ENCODE peak calls at places on chromosomes 1 and 21, in six cellular contexts. A is astrocyte; G is Karpas-422; O is suprapubic skin; C is mesendoderm; M is CD4-positive, CD25-positive, alpha-beta regulatory T cell. F is an unnamed sample. For H3K4me1, the result is how much of the 10 kb centered on the place peaks cover.

GRCh38 chr1:85494957-85495266 is 30.0 kb upstream of the DDAH1 start:
- DNase-seq in A (peak), G (no peak), O (no peak), C (peak), M (no peak), F (peak)

GRCh38 chr1:235069577-235070563 is 58.8 kb downstream of the TOMM20 start:
- DNase-seq in A (peak), G (no peak), O (peak), C (no peak), M (no peak), F (peak)

GRCh38 chr1:156525856-156526479 is 25.4 kb upstream of the MEF2D start:
- DNase-seq in A (no peak), G (no peak), O (no peak), C (no peak), M (no peak), F (no peak)

GRCh38 chr1:109716121-109716520 is 4.1 kb downstream of the GSTM5 start:
- DNase-seq in A (no peak), G (peak), O (no peak), C (no peak), M (no peak), F (no peak)

GRCh38 chr1:110065841-110066240 is 4.6 kb downstream of the ALX3 start:
- DNase-seq in A (no peak), G (no peak), O (no peak), C (no peak), M (no peak), F (no peak)

GRCh38 chr1:168752171-168752570 is 23.2 kb upstream of the DPT start:
- DNase-seq in A (peak), G (no peak), O (no peak), C (no peak), M (no peak), F (no peak)

GRCh38 chr1:14945132-14946010 is 208.2 kb upstream of the TMEM51 start:
- DNase-seq in A (peak), G (no peak), O (no peak), C (peak), M (no peak), F (no peak)

GRCh38 chr21:44779417-44780139 is 22.0 kb downstream of the UBE2G2 start:
- DNase-seq in A (peak), G (no peak), O (no peak), C (no peak), M (no peak), F (peak)

GRCh38 chr21:35113064-35113463 is 64.0 kb upstream of the RUNX1 start:
- DNase-seq in A (peak), G (no peak), O (no peak), C (no peak), M (no peak), F (no peak)

GRCh38 chr1:61388586-61388985 is 306.2 kb downstream of the NFIA start:
- DNase-seq in A (peak), G (no peak), O (no peak), C (no peak), M (no peak), F (no peak)

GRCh38 chr1:9652379-9653194 is 1.1 kb downstream of the PIK3CD start:
- DNase-seq in A (no peak), G (peak), O (no peak), C (peak), M (peak), F (no peak)

GRCh38 chr1:26786437-26787380 is 1.0 kb upstream of the PIGV start:
- DNase-seq in A (peak), G (peak), O (peak), C (peak), M (peak), F (no peak)

GRCh38 chr1:107689157-107689556 is 275.8 kb downstream of the VAV3 start:
- DNase-seq in A (no peak), G (no peak), O (no peak), C (peak), M (no peak), F (no peak)

GRCh38 chr1:162091681-162092524 is 22.4 kb downstream of the NOS1AP start:
- DNase-seq in A (no peak), G (no peak), O (no peak), C (peak), M (peak), F (no peak)

GRCh38 chr1:91053630-91054029 is 31.8 kb upstream of the ZNF644 start:
- DNase-seq in A (no peak), G (no peak), O (no peak), C (no peak), M (no peak), F (no peak)

GRCh38 chr1:119714583-119714982 is 2.8 kb downstream of the PHGDH start:
- DNase-seq in A (no peak), G (no peak), O (no peak), C (peak), M (no peak), F (no peak)

GRCh38 chr21:17250651-17251294 is 262.1 kb upstream of the CXADR start:
- DNase-seq in A (peak), G (no peak), O (no peak), C (no peak), M (no peak), F (no peak)

GRCh38 chr1:157080714-157081113 is 18.9 kb downstream of the ETV3L start:
- DNase-seq in A (no peak), G (no peak), O (no peak), C (peak), M (no peak), F (no peak)

GRCh38 chr1:111195002-111195684 is 5.3 kb downstream of the DENND2D start:
- DNase-seq in A (no peak), G (no peak), O (no peak), C (no peak), M (no peak), F (no peak)

GRCh38 chr21:42860345-42860744 is 19.0 kb downstream of the WDR4 start:
- DNase-seq in A (no peak), G (no peak), O (no peak), C (no peak), M (no peak), F (no peak)

GRCh38 chr1:2998503-2999100 is 22.7 kb upstream of the ACTRT2 start:
- DNase-seq in A (no peak), G (no peak), O (no peak), C (no peak), M (no peak), F (peak)

GRCh38 chr1:179080866-179081695 is 789 bp upstream of the TOR3A start:
- DNase-seq in A (no peak), G (no peak), O (peak), C (no peak), M (peak), F (no peak)

GRCh38 chr1:165116732-165117131 is 239.8 kb downstream of the LMX1A start:
- DNase-seq in A (peak), G (no peak), O (no peak), C (no peak), M (no peak), F (peak)

GRCh38 chr1:154420172-154420571 is 15.0 kb downstream of the IL6R start:
- DNase-seq in A (peak), G (no peak), O (peak), C (no peak), M (peak), F (peak)
- H3K4me1 ChIP-seq in A (under half), G (under half), O (half or more), C (under half), M (half or more), F (half or more)

DNA sequence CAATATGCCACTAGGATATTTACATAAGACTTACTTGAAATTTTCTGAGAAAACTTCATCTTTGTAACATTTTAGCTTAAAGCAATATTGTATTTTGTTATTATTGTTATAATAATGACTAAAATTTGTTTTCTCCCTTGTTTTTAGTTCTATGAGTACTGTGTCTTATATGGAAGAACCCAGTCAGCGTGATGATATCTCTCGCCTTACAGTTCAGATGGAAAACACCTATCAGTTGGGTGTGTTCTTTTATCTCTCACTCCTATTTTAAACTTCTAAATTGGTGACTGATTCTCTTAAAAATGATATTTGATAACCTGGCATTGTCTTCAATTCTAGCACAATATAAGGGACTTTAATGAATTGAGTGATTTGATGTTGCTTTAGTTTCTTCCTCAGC is 18.0 kb downstream of the DYNLT5 start:
- DNase-seq in A (no peak), G (no peak), O (no peak), C (no peak), M (no peak), F (no peak)
- H3K27ac ChIP-seq in A (no peak), G (no peak), O (no peak), C (no peak), M (peak), F (no peak)

DNA sequence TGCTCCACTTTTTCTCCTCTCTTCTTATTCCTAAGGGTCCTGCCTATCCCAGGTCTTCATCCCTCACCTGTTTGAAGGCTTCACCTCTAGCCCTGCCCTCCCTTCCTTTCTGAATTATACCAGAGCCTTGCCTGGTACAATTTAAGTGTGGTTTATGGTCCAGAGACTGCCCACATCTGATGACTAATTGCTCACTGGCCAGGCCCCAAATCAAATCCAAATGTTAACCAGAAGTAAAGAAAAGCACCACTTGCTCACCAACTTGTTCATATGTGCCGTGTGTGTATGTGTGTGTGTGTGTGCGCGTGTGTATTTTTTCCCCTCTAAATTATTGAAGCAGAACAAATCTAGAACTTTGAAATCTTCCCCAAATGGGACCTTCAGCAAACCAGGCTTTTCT is 26.4 kb downstream of the MYOM3 start:
- DNase-seq in A (peak), G (no peak), O (no peak), C (no peak), M (no peak), F (no peak)
- H3K4me1 ChIP-seq in A (under half), G (under half), O (under half), C (under half), M (under half), F (under half)

DNA sequence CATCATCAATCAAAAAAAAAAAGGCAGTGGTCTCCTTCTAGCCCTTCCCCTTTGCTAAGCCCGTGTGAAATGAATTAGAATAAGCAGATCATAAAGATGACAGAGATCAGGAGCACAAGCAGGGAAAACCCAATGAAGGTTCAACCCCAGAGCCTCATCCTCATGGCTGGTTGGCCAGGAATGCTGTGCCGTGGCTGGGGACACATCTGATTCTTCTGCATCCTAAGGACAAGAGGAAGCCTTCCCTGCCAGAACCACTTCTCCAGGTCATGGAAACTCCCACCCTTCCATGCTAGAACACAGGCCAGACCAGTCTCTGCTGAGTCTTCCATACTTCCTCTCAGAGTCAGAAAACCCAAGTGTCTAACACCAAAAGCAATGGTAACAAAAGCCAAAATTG is 81.1 kb downstream of the CSMD2 start:
- DNase-seq in A (no peak), G (no peak), O (no peak), C (no peak), M (no peak), F (no peak)
- H3K27ac ChIP-seq in A (no peak), G (no peak), O (no peak), C (no peak), M (no peak), F (no peak)

GRCh38 chr1:22910986-22911651 is 61.5 kb downstream of the LACTBL1 start:
- DNase-seq in A (no peak), G (no peak), O (no peak), C (no peak), M (no peak), F (no peak)
- H3K4me1 ChIP-seq in A (under half), G (under half), O (under half), C (under half), M (under half), F (under half)